ENCODE peak calls at places on chromosomes 5 and 9, in five cellular contexts. N, U, S, K and V are unnamed samples. For H3K4me1, the result is how much of the 10 kb centered on the place peaks cover.

GRCh38 chr5:58891971-58892343 is 309.1 kb downstream of the RAB3C start:
- DNase-seq in N (no peak), U (no peak), S (no peak), K (no peak), V (no peak)

GRCh38 chr9:109793196-109793595 is 13.2 kb downstream of the PALM2AKAP2 start:
- DNase-seq in N (no peak), U (peak), S (peak), K (peak), V (no peak)

GRCh38 chr5:151903243-151903653 is 21.4 kb downstream of the GLRA1 start:
- DNase-seq in N (no peak), U (no peak), S (no peak), K (no peak), V (no peak)

GRCh38 chr9:26219961-26220360 is 541.7 kb upstream of the TUSC1 start:
- DNase-seq in N (no peak), U (no peak), S (no peak), K (no peak), V (no peak)

GRCh38 chr9:130064621-130065020 is 10.9 kb downstream of the GPR107 start:
- DNase-seq in N (no peak), U (no peak), S (no peak), K (no peak), V (no peak)

GRCh38 chr5:39947657-39948056 is 522.9 kb upstream of the DAB2 start:
- DNase-seq in N (no peak), U (no peak), S (peak), K (peak), V (no peak)

GRCh38 chr5:125257057-125257970 is 510.9 kb upstream of the ZNF608 start:
- DNase-seq in N (no peak), U (no peak), S (no peak), K (peak), V (no peak)

GRCh38 chr9:89802809-89803355 is 198.1 kb downstream of the GADD45G start:
- DNase-seq in N (no peak), U (no peak), S (no peak), K (peak), V (no peak)

GRCh38 chr5:168132186-168132585 is 159.3 kb upstream of the WWC1 start:
- DNase-seq in N (no peak), U (no peak), S (no peak), K (peak), V (no peak)

GRCh38 chr5:74199005-74199404 is 441.5 kb downstream of the ENC1 start:
- DNase-seq in N (no peak), U (no peak), S (no peak), K (peak), V (no peak)

GRCh38 chr5:154970759-154971158 is 29.9 kb downstream of the MRPL22 start:
- DNase-seq in N (no peak), U (no peak), S (peak), K (peak), V (no peak)

GRCh38 chr9:20351715-20352114 is 270.6 kb downstream of the MLLT3 start:
- DNase-seq in N (no peak), U (no peak), S (no peak), K (no peak), V (no peak)

GRCh38 chr9:130186051-130186450 is 13.8 kb downstream of the NCS1 start:
- DNase-seq in N (no peak), U (no peak), S (no peak), K (no peak), V (no peak)

GRCh38 chr5:66840527-66841013 is 244.4 kb downstream of the MAST4 start:
- DNase-seq in N (no peak), U (no peak), S (peak), K (no peak), V (no peak)

GRCh38 chr5:174690256-174690655 is 34.1 kb upstream of the MSX2 start:
- DNase-seq in N (no peak), U (peak), S (peak), K (peak), V (no peak)

GRCh38 chr9:128124873-128125574 is 2.5 kb downstream of the PTGES2 start:
- DNase-seq in N (no peak), U (no peak), S (peak), K (peak), V (peak)

GRCh38 chr5:378301-378891 is 56.9 kb downstream of the AHRR start:
- DNase-seq in N (no peak), U (no peak), S (peak), K (peak), V (peak)

GRCh38 chr9:3735251-3735650 is 209.4 kb upstream of the RFX3 start:
- DNase-seq in N (no peak), U (no peak), S (peak), K (no peak), V (no peak)

GRCh38 chr5:175692235-175692995 is 34.5 kb downstream of the HRH2 start:
- DNase-seq in N (no peak), U (no peak), S (no peak), K (no peak), V (peak)

GRCh38 chr5:173637340-173637739 is 20.9 kb upstream of the BOD1 start:
- DNase-seq in N (no peak), U (peak), S (no peak), K (no peak), V (no peak)

DNA sequence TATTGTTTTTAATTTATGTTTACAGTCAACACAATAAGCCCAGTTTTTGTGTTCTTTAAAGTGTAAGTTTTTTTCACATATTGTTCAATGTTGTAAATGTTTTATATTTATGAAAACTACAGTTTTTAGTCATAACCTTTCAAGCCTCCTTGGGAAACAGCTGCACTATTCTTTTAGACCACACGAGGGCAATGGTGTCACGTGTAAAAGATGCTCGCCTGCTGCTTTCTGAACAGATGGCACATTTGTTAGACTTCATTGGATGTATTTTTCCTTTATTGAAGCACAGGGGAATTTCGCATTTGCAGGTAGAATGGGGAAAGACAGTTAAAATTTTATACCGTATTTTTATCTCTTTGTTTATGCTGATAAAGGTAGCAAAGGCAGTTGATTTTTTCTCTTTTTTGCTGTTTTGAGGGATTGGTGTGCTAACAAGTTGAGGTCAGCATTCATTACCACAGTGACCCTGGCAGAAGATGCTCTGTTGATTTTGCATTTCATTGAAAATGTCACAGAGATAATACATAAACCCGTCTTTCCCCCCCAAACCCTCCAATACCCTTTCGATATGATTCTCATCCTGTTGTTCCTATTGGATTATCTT is 59.0 kb downstream of the MAT2B start:
- DNase-seq in N (no peak), U (peak), S (peak), K (peak), V (no peak)
- H3K4me3 ChIP-seq in N (no peak), U (no peak), S (no peak), K (no peak), V (no peak)

GRCh38 chr5:113232246-113232645 is 202.5 kb downstream of the TSSK1B start:
- DNase-seq in N (no peak), U (no peak), S (peak), K (peak), V (no peak)
- H3K27ac ChIP-seq in N (no peak), U (no peak), S (no peak), K (no peak), V (peak)

DNA sequence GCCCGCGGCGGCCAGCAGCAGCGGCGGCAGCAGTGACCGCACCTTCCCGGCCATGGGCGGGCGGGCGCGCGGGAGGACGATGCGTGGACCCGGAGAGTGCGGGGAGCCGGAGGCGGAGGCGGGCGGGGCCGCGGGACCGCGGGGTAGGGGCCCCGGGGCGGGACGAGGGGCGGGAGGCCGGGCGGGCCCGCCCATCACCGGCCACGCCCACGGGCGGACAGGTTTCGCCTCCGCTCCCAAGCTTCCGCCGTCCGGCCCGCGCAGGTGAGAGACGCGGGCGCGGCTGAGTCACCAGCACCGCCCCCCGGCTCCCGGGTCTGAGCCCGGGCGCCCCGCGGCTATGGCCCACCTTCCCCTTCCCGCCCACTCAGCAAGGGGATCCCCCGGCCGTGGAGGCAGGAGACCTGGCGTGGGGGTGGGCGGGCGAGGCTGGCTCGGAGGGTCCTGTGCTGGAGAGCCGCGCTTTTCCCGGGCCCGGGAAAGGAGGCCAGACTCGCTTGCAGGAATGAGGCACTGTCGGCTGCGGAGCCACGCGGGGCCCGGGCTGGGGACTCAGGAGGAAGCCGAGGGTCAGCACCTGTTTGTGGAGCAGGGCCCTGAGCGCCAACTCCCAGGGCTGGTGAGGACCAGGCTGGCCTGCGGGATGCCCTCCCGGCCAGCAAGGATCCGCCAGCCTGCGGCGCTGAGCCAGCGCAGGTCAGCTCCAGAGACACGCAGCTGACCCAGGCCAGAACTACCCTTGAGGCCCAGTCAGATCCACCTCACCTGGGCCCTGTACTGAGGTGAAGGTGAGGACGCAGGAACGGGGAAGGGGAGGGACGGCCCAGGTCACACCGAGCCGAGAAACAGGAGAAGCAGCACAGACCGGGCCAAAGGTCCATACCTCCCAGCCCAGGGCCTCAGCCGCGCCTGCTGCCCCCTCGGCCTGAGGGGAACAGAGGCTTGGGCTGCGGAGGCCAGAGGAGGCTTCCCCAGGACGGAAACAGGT is at the start of gene ENTPD2:
- DNase-seq in N (no peak), U (no peak), S (peak), K (no peak), V (peak)
- H3K4me1 ChIP-seq in N (under half), U (under half), S (under half), K (under half), V (under half)

DNA sequence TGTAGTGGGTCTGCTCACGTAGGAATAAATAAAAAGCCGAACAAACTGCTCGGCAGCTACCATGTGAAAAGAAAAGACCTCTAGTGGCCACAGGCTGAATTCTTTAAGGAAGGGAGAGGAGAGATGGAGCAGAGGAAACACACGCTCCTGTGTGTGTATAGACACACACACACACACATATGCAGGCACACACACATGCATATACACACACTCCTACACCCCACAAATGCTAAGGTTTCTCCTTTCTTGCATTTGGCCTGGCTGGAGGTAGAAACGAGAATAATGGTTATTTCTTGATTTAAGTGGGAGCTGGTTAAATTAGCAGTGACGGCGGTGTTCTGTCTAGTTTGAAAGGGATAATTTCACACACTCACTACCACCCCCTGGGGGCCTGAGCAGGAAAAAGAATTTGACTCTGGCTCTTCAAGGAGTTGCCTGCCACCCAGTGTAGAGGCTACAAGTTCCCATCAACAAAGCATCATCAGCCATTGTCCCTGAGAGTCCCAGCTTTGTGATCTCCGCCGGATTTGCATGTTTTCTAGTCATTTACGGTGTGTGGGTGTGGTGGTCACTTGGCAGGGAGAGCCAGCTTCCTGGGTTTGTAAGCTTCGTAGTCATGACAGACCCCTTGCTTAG is at the start of gene INSYN2B:
- DNase-seq in N (no peak), U (peak), S (peak), K (peak), V (no peak)
- H3K4me3 ChIP-seq in N (peak), U (no peak), S (peak), K (peak), V (peak)

DNA sequence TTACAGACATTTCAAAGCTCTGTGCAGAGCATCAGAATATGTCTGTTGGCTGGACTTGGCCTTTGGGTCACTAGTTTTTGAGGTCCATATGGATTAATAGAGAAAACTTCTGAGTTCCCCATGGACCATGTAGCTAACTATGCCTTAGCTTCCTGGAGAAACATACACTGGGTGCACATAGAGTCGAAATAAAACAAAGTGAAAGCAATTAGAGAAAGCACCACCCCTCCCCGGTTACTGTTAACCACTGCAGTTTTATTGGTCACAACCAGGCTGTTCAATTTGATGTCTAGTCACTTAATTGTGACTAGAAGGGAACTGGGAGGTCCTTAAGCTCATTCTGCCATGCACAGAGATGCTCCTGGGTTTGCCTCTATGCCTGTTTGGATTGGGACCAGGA is 4.2 kb downstream of the FAM240B start:
- DNase-seq in N (no peak), U (no peak), S (no peak), K (no peak), V (no peak)
- H3K27ac ChIP-seq in N (no peak), U (no peak), S (no peak), K (no peak), V (no peak)

DNA sequence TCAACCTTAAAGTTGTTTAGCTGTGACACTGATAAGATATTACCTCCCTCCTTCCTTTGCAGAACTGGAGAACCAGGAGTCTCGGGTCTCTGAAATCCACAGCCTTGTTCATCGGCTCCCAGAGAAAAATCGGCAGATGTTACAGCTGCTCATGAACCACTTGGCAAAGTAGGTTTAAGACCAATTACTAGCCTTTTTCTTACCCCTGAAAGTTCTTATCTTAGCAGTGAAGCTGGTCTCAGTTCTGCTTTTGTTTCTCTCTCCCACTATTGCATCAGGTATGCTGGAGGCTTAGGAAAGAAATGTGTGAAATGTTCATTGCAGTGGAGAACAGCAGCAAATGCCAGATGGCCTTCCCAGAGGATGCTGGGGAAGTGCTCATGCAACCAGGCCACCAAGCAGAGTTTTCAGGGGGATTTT is 287.4 kb downstream of the ARHGAP26 start:
- DNase-seq in N (no peak), U (no peak), S (no peak), K (peak), V (no peak)
- H3K4me1 ChIP-seq in N (under half), U (under half), S (under half), K (under half), V (under half)

GRCh38 chr5:107320851-107321250 is 349.9 kb downstream of the EFNA5 start:
- DNase-seq in N (no peak), U (no peak), S (no peak), K (no peak), V (no peak)
- H3K4me3 ChIP-seq in N (no peak), U (no peak), S (no peak), K (no peak), V (no peak)

DNA sequence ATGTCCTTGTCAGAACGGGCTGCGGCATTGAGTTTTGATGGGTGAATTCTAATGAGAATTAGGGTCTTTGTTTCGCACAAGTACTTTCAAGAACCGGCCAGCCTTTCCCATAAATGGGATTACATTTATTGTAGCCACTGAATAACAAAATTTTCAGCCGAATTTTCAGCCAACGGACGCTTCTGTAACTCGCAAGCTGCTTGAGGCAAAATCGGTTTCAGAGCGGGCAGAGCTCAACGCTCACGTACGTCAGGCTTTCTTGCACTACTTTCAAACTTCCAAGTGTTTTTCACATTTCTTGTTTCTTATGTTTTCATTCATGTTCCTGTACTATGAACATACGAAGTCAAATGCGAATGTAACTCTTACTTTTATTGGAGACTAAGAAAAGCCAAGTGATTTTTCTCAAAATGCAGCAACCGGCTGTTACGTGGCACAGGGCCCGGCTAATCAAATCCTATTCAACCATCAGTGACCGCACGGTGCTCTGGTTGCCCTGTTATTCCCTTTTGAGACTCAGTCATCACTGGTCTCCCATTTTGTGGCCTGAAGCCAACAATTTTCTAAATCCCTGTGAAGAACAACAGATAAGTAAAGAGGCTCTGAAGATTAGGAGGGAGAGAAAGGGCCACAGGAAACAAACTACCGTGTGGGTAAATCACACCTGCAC is 68.5 kb downstream of the SLC28A3 start:
- DNase-seq in N (no peak), U (no peak), S (no peak), K (peak), V (no peak)
- H3K27ac ChIP-seq in N (no peak), U (no peak), S (no peak), K (no peak), V (no peak)

GRCh38 chr5:95822408-95823240 is at the start of gene GLRX:
- DNase-seq in N (no peak), U (peak), S (peak), K (peak), V (peak)
- H3K4me1 ChIP-seq in N (under half), U (under half), S (under half), K (under half), V (half or more)